ENCODE peak calls at places on chromosome 11, in six cellular contexts. M is spleen, J is Right ventricle myocardium superior, I is globus pallidus, E is A549, U is lower lobe of right lung. V is an unnamed sample.

GRCh38 chr11:64409278-64409677 is 50.3 kb downstream of the RPS6KA4 start:
- DNase-seq in E (no peak), I (no peak), J (no peak), U (no peak), M (peak; percentile 52), V (no peak)

GRCh38 chr11:68999093-68999747 is 13.8 kb downstream of the MRGPRF start:
- DNase-seq in M (peak; percentile 70), E (no peak), I (no peak), J (peak; percentile 8), U (peak; percentile 24), V (peak; percentile 32)

GRCh38 chr11:100837294-100837693 is 150.2 kb downstream of the ARHGAP42 start:
- DNase-seq in J (no peak), U (no peak), E (no peak), I (no peak), M (no peak), V (no peak)

GRCh38 chr11:67054851-67055523 is 1.7 kb upstream of the RHOD start:
- DNase-seq in E (peak; percentile 92), J (peak; percentile 85), I (no peak), U (peak; percentile 78), M (peak; percentile 80), V (no peak)

GRCh38 chr11:41392591-41392990 is 66.9 kb downstream of the LRRC4C start:
- DNase-seq in E (no peak), U (no peak), M (no peak), J (no peak), I (no peak), V (no peak)

GRCh38 chr11:40514124-40514523 is 945.3 kb downstream of the LRRC4C start:
- DNase-seq in J (no peak), U (no peak), I (no peak), E (peak; percentile 20), M (no peak), V (no peak)

GRCh38 chr11:25992254-25992653 is 339.7 kb upstream of the ANO3 start:
- DNase-seq in E (no peak), I (no peak), M (no peak), U (no peak), J (no peak), V (no peak)

GRCh38 chr11:61021661-61022212 is 50.3 kb downstream of the CD6 start:
- DNase-seq in M (peak; percentile 92), E (no peak), J (peak; percentile 41), I (no peak), U (peak; percentile 71), V (no peak)

GRCh38 chr11:119322921-119323531 is 6.1 kb upstream of the MCAM start:
- DNase-seq in J (no peak), E (no peak), U (no peak), M (no peak), I (no peak), V (no peak)

GRCh38 chr11:48079602-48080001 is 99.2 kb downstream of the PTPRJ start:
- DNase-seq in I (no peak), M (no peak), J (no peak), E (no peak), U (no peak), V (no peak)

GRCh38 chr11:91160661-91161060 is 937.8 kb upstream of the CHORDC1 start:
- DNase-seq in U (no peak), M (no peak), E (no peak), J (no peak), I (no peak), V (no peak)

GRCh38 chr11:26556582-26556981 is 15.5 kb downstream of the MUC15 start:
- DNase-seq in M (no peak), U (no peak), I (no peak), J (no peak), E (peak; percentile 4), V (no peak)

GRCh38 chr11:118918128-118918685 is 7.5 kb downstream of the BCL9L start:
- DNase-seq in E (peak; percentile 95), M (peak; percentile 80), I (no peak), U (peak; percentile 74), J (peak; percentile 88), V (peak; percentile 90)

GRCh38 chr11:77502501-77502900 is 28.6 kb upstream of the PAK1 start:
- DNase-seq in U (no peak), J (no peak), I (no peak), M (no peak), E (no peak), V (no peak)

GRCh38 chr11:10436733-10437132 is 18.3 kb upstream of the AMPD3 start:
- DNase-seq in E (no peak), M (no peak), I (no peak), U (no peak), J (no peak), V (no peak)

GRCh38 chr11:8365542-8365941 is 101.9 kb upstream of the LMO1 start:
- DNase-seq in U (no peak), J (no peak), I (no peak), E (no peak), M (peak; percentile 63), V (no peak)

GRCh38 chr11:105861225-105861624 is 160.8 kb downstream of the MSANTD4 start:
- DNase-seq in J (no peak), M (no peak), I (no peak), U (no peak), E (no peak), V (no peak)

GRCh38 chr11:117519170-117519569 is 191.5 kb downstream of the CEP164 start:
- DNase-seq in I (no peak), U (peak; percentile 57), M (no peak), J (no peak), E (no peak), V (no peak)

GRCh38 chr11:134781335-134781970 is 369.4 kb upstream of the B3GAT1 start:
- DNase-seq in J (no peak), M (no peak), U (no peak), I (no peak), E (no peak), V (peak; percentile 18)

GRCh38 chr11:60937811-60938210 is 13.6 kb downstream of the TMEM132A start:
- DNase-seq in J (no peak), E (no peak), U (no peak), I (no peak), M (peak; percentile 70), V (no peak)

GRCh38 chr11:125083312-125084056 is 20.4 kb downstream of the SLC37A2 start:
- DNase-seq in M (no peak), I (no peak), E (no peak), J (no peak), U (no peak), V (no peak)

GRCh38 chr11:86358720-86359119 is 16.0 kb upstream of the CCDC81 start:
- DNase-seq in U (no peak), I (no peak), J (no peak), E (no peak), M (no peak), V (no peak)

V was measured in kidney.